ENCODE peak calls at places on chromosome 11, in eight cellular contexts. F, L, V, J, B, G, R and K are unnamed samples.

GRCh38 chr11:101863361-101863760 is 51.4 kb upstream of the CEP126 start:
- DNase-seq in F (no peak), L (no peak), V (no peak), J (no peak), B (no peak), G (no peak), R (no peak), K (no peak)

GRCh38 chr11:17479284-17480214 is 2.9 kb upstream of the ABCC8 start:
- DNase-seq in F (peak), L (no peak), V (no peak), J (no peak), B (peak), G (no peak), R (no peak), K (no peak)

GRCh38 chr11:57772562-57772961 is 11.0 kb downstream of the CTNND1 start:
- DNase-seq in F (no peak), L (no peak), V (no peak), J (no peak), B (no peak), G (no peak), R (no peak), K (no peak)

GRCh38 chr11:67439321-67440228 is 2.1 kb upstream of the PTPRCAP start:
- DNase-seq in F (peak), L (no peak), V (no peak), J (no peak), B (no peak), G (no peak), R (peak), K (no peak)

GRCh38 chr11:17393472-17393871 is 5.0 kb upstream of the KCNJ11 start:
- DNase-seq in F (no peak), L (no peak), V (no peak), J (no peak), B (no peak), G (no peak), R (no peak), K (no peak)

GRCh38 chr11:102143867-102144266 is 33.6 kb downstream of the YAP1 start:
- DNase-seq in F (no peak), L (no peak), V (no peak), J (no peak), B (no peak), G (no peak), R (no peak), K (no peak)

GRCh38 chr11:765025-765801 is 12.1 kb downstream of the GATD1 start:
- DNase-seq in F (no peak), L (no peak), V (peak), J (no peak), B (peak), G (peak), R (peak), K (no peak)

GRCh38 chr11:77170107-77170506 is 42.1 kb downstream of the MYO7A start:
- DNase-seq in F (no peak), L (no peak), V (no peak), J (no peak), B (no peak), G (no peak), R (no peak), K (no peak)

GRCh38 chr11:353315-353857 is 15.9 kb upstream of the B4GALNT4 start:
- DNase-seq in F (no peak), L (no peak), V (no peak), J (no peak), B (peak), G (peak), R (no peak), K (no peak)